ENCODE peak calls at places on chromosomes 2 and 18, in five cellular contexts. U, I, V, S and L are unnamed samples.

GRCh38 chr18:68436485-68436884 is 278.4 kb downstream of the TMX3 start:
- DNase-seq in U (no peak), I (no peak), V (peak; percentile 88), S (no peak), L (no peak)

GRCh38 chr2:220277445-220277960 is 650.1 kb downstream of the SLC4A3 start:
- DNase-seq in U (no peak), I (no peak), V (peak; percentile 92), S (no peak), L (peak; percentile 78)

GRCh38 chr2:145626301-145626700 is 1106.4 kb upstream of the ZEB2 start:
- DNase-seq in U (no peak), I (no peak), V (no peak), S (no peak), L (no peak)

GRCh38 chr2:176508984-176509383 is 239.7 kb downstream of the MTX2 start:
- DNase-seq in U (peak; percentile 82), I (no peak), V (peak; percentile 15), S (no peak), L (peak; percentile 39)

GRCh38 chr2:95303191-95303914 is 6.2 kb downstream of the KCNIP3 start:
- DNase-seq in U (no peak), I (no peak), V (no peak), S (no peak), L (no peak)

GRCh38 chr18:51363384-51363783 is 165.9 kb upstream of the MEX3C start:
- DNase-seq in U (no peak), I (no peak), V (no peak), S (no peak), L (no peak)

GRCh38 chr2:61645911-61646310 is 107.8 kb upstream of the XPO1 start:
- DNase-seq in U (no peak), I (no peak), V (peak; percentile 95), S (no peak), L (no peak)

GRCh38 chr2:53445376-53446072 is 322.1 kb upstream of the CHAC2 start:
- DNase-seq in U (no peak), I (peak; percentile 63), V (peak; percentile 71), S (no peak), L (no peak)

GRCh38 chr2:169716229-169716886 is 17.3 kb upstream of the KLHL23 start:
- DNase-seq in U (no peak), I (no peak), V (peak; percentile 91), S (no peak), L (no peak)

GRCh38 chr2:11235583-11235982 is 80.3 kb downstream of the SLC66A3 start:
- DNase-seq in U (no peak), I (no peak), V (no peak), S (no peak), L (no peak)

GRCh38 chr2:136990316-136990715 is 225.0 kb downstream of the THSD7B start:
- DNase-seq in U (no peak), I (no peak), V (no peak), S (no peak), L (no peak)

GRCh38 chr2:66445076-66445724 is 10.3 kb downstream of the MEIS1 start:
- DNase-seq in U (no peak), I (no peak), V (peak; percentile 64), S (peak; percentile 57), L (no peak)

GRCh38 chr2:105431367-105432088 is 32.7 kb upstream of the FHL2 start:
- DNase-seq in U (no peak), I (no peak), V (peak; percentile 29), S (no peak), L (no peak)
- H3K4me3 ChIP-seq in U (no peak overlapping the region), I (no peak overlapping the region), V (no peak overlapping the region), S (no peak overlapping the region), L (no peak overlapping the region)

GRCh38 chr18:79396431-79397287 is 929 bp downstream of the NFATC1 start:
- DNase-seq in U (peak; percentile 64), I (no peak), V (peak; percentile 32), S (no peak), L (no peak)
- TF ChIP-seq CTCF in U (peak; percentile 10), I (no peak), V (no peak), S (peak; percentile 38), L (no peak)

GRCh38 chr2:172430027-172430426 is 2.6 kb downstream of the ITGA6 start:
- DNase-seq in U (no peak), I (no peak), V (no peak), S (no peak), L (no peak)
- H3K4me3 ChIP-seq in U (no peak overlapping the region), I (no peak overlapping the region), V (no peak overlapping the region), S (peak overlapping the region; percentile 95), L (peak overlapping the region; percentile 83)

DNA sequence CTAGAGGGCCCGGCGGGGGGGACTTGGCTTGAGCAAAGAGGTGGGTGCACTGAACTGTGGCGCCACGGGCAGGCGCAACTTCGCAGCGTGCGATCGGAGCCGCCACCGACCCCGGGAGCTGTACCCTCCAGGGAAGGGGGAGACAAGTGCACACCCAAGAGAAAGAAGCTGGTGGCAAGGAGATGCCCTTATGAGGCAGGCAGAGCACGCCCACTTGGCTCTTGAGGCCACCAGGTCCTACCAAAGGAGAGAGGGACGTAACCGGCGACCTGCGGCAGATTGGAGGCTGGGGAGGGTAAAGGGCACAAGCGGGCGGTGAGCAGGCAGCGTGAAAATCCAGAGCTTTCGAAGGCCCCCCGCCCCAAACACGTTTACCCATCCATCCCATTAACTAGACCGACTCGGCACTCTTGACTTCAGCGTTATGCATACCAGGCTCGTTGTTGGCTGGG is 967 bp downstream of the DLX2 start:
- DNase-seq in U (no peak), I (no peak), V (no peak), S (peak; percentile 70), L (no peak)
- TF ChIP-seq CTCF in U (no peak), I (no peak), V (no peak), S (no peak), L (no peak)

GRCh38 chr2:120279708-120280107 is 27.1 kb downstream of the RALB start:
- DNase-seq in U (no peak), I (no peak), V (no peak), S (no peak), L (no peak)

GRCh38 chr2:120275617-120276400 is 23.2 kb downstream of the RALB start:
- DNase-seq in U (no peak), I (no peak), V (no peak), S (no peak), L (no peak)

GRCh38 chr2:120277505-120278205 is 25.0 kb downstream of the RALB start:
- DNase-seq in U (no peak), I (no peak), V (no peak), S (no peak), L (no peak)

GRCh38 chr2:120283649-120284048 is 31.0 kb downstream of the RALB start:
- DNase-seq in U (no peak), I (no peak), V (no peak), S (peak; percentile 88), L (no peak)

DNA sequence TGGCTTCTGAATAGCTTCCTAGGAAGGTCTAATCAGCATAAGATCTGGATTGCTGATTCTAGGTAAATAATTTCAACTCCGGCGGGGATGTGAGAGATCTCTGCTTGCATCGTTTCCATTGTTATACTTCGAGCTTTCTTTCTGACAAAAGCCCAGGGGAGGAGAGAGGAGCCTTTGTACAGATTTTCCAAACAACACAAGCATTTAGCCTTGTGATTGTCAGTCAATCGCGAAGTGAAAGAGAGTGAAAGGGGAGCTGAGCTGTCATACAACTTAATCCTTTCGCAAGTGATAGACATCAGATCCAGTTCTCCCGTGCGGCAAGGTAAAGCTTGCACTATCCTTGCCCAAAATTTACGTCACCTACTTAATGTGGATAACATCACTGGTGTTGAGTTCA is 26.2 kb downstream of the RALB start:
- DNase-seq in U (no peak), I (no peak), V (no peak), S (no peak), L (no peak)
- H3K4me3 ChIP-seq in U (no peak overlapping the region), I (no peak overlapping the region), V (no peak overlapping the region), S (no peak overlapping the region), L (no peak overlapping the region)

DNA sequence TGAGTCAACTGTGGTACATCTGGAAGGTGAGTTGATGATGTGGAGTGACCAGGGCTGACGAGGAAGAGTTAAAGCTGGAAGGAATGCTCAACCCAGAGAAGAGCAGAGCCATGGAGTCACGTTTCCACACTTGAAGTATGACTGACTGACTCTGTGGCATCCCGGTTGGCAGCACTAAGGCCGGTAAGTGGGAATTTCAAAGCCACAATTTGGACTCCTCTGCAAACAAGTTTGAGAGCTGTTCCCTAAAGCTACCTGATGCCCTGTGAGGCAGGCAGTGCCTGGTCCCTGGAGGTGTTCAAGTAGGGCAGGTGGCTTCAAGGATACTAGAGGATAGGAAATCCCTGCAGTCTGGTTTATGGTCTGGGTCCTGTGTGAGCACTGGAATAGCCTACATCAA is 69.3 kb upstream of the ITGB6 start:
- DNase-seq in U (no peak), I (no peak), V (no peak), S (no peak), L (no peak)
- TF ChIP-seq CTCF in U (no peak), I (no peak), V (no peak), S (no peak), L (no peak)

GRCh38 chr2:235605306-235605998 is 111.6 kb downstream of the AGAP1 start:
- DNase-seq in U (no peak), I (no peak), V (peak; percentile 99), S (peak; percentile 83), L (peak; percentile 22)
- H3K4me3 ChIP-seq in U (no peak overlapping the region), I (no peak overlapping the region), V (peak overlapping the region; percentile 17), S (no peak overlapping the region), L (no peak overlapping the region)

GRCh38 chr2:211216221-211216620 is 659.8 kb downstream of the CPS1 start:
- DNase-seq in U (no peak), I (peak; percentile 41), V (no peak), S (peak; percentile 53), L (no peak)
- TF ChIP-seq CTCF in U (no peak), I (peak; percentile 42), V (no peak), S (peak; percentile 69), L (peak; percentile 68)

GRCh38 chr18:54717673-54718435 is 110.4 kb upstream of the RAB27B start:
- DNase-seq in U (peak; percentile 48), I (peak; percentile 91), V (no peak), S (peak; percentile 83), L (no peak)
- H3K4me3 ChIP-seq in U (no peak overlapping the region), I (peak overlapping the region; percentile 39), V (no peak overlapping the region), S (no peak overlapping the region), L (peak overlapping the region; percentile 0)